ENCODE peak calls at places on chromosomes 11 and 22, in six cellular contexts. Q is glutamatergic neuron, I is HFFc6, L is LNCaP clone FGC, C is H9, P is neural progenitor cell. G is an unnamed sample.

GRCh38 chr22:38866399-38867123 is 5.5 kb downstream of the CBX6 start:
- DNase-seq in Q (peak), C (peak), L (no peak), P (peak), I (no peak), G (peak)

GRCh38 chr11:8105666-8106065 is 24.7 kb downstream of the TUB start:
- DNase-seq in C (no peak), L (peak), I (no peak), P (no peak), Q (no peak), G (no peak)

GRCh38 chr22:45580703-45581381 is 78.2 kb downstream of the FBLN1 start:
- DNase-seq in L (no peak), C (no peak), Q (no peak), P (no peak), I (no peak), G (no peak)

GRCh38 chr11:125372088-125372487 is 124.0 kb downstream of the FEZ1 start:
- DNase-seq in L (no peak), C (no peak), P (no peak), Q (no peak), I (no peak), G (no peak)

GRCh38 chr11:84264066-84264465 is 977.9 kb upstream of the CCDC90B start:
- DNase-seq in I (no peak), Q (no peak), P (no peak), L (no peak), C (no peak), G (no peak)

GRCh38 chr11:48154162-48154561 is 62.4 kb upstream of the OR4B1 start:
- DNase-seq in I (peak), L (no peak), Q (no peak), P (no peak), C (no peak), G (no peak)

GRCh38 chr11:128302425-128303186 is 284.8 kb downstream of the ETS1 start:
- DNase-seq in Q (no peak), I (no peak), L (no peak), P (no peak), C (no peak), G (no peak)

GRCh38 chr11:96161271-96162089 is 181.5 kb downstream of the MAML2 start:
- DNase-seq in P (no peak), L (no peak), C (no peak), Q (no peak), I (peak), G (no peak)

GRCh38 chr11:63918576-63919171 is 1.7 kb upstream of the RCOR2 start:
- DNase-seq in C (peak), I (no peak), P (peak), L (no peak), Q (peak), G (no peak)

GRCh38 chr11:5550440-5551095 is 2.2 kb upstream of the OR52H1 start:
- DNase-seq in Q (no peak), C (no peak), P (no peak), L (no peak), I (peak), G (no peak)

GRCh38 chr11:112221263-112221835 is 4.9 kb upstream of the PTS start:
- DNase-seq in C (no peak), P (no peak), L (peak), Q (no peak), I (no peak), G (no peak)

GRCh38 chr22:37224757-37225420 is 12.6 kb upstream of the SSTR3 start:
- DNase-seq in Q (no peak), I (no peak), P (no peak), L (no peak), C (no peak), G (no peak)

GRCh38 chr22:37226514-37226913 is 14.2 kb upstream of the SSTR3 start:
- DNase-seq in Q (no peak), L (no peak), I (no peak), C (no peak), P (no peak), G (no peak)

GRCh38 chr22:37226087-37226486 is 13.8 kb upstream of the SSTR3 start:
- DNase-seq in I (no peak), P (no peak), C (no peak), Q (no peak), L (no peak), G (no peak)

GRCh38 chr22:37223965-37224551 is 11.8 kb upstream of the SSTR3 start:
- DNase-seq in C (no peak), Q (no peak), I (no peak), L (no peak), P (no peak), G (no peak)

GRCh38 chr22:37225481-37225880 is 13.2 kb upstream of the SSTR3 start:
- DNase-seq in C (no peak), P (no peak), I (no peak), L (no peak), Q (no peak), G (no peak)
- TF ChIP-seq CTCF in C (peak), P (no peak), I (no peak), L (peak), Q (no peak), G (no peak)

DNA sequence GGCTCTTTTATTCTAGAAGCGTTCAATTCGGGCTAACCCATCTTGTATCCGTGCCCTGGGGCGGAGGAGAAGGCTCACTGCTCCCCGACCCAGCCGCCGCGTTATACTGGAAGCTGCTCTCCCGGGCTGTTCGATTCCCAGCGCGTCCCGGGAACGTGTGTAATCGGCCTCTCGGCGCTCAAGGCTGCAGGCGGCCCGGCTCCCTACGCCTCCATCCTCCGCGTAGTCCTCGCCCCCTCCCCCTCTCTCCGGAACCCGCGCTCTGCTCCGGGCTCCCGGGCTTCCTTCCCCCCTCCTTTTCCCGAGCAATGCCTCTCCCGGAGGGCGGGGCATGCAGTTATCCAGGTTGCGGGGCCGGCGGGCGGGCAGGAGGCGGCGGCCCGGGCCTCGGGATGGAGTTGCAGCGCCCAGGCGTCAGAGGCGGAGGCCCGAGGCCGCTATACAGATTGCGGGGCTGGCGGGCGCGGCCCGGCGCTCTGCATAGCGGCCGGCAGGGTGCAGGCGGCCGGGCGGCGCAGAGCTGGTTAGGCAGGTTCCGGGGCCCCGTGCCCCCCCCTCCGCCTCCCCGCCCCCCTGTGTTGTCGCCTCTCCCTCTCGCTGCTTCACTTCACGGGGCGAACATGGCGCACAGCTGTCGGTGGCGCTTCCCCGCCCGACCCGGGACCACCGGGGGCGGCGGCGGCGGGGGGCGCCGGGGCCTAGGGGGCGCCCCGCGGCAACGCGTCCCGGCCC is at the start of gene KMT2A:
- DNase-seq in Q (peak), C (peak), I (peak), P (peak), L (peak), G (peak)
- TF ChIP-seq CTCF in Q (no peak), C (no peak), I (peak), P (peak), L (no peak), G (no peak)

DNA sequence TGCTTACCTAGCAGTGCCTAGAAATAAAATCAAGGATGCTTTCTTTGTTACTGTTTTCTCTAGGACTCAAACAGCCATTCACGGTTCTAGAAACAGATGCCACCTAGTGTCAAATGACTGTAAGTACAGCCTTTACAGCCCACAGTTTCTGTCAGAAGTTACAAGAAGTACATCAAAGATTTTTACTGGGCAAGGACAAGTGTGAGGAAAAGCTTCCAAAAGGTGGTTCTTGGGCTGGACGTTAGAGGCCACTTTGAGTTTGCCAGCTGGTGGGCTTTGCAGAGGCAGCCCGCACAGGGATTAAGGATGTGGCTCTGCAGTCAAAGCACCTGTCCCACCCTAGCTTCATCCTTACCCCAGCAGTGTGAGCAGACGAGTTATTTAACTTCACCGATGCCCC is 6.9 kb downstream of the KMT5B start:
- DNase-seq in C (peak), L (peak), P (peak), I (peak), Q (no peak), G (peak)
- TF ChIP-seq CTCF in C (peak), L (peak), P (peak), I (peak), Q (peak), G (peak)

GRCh38 chr11:2270322-2271076 is at the start of gene ASCL2:
- DNase-seq in I (no peak), Q (no peak), L (no peak), C (peak), P (peak), G (peak)

GRCh38 chr11:2267871-2268825 is 2.2 kb downstream of the ASCL2 start:
- DNase-seq in C (peak), Q (no peak), L (no peak), I (no peak), P (no peak), G (no peak)

GRCh38 chr11:2271077-2271326 is 614 bp upstream of the ASCL2 start:
- DNase-seq in C (no peak), P (peak), L (no peak), Q (no peak), I (no peak), G (peak)

GRCh38 chr11:2268911-2269600 is 1.3 kb downstream of the ASCL2 start:
- DNase-seq in P (peak), I (no peak), L (no peak), Q (no peak), C (peak), G (no peak)

DNA sequence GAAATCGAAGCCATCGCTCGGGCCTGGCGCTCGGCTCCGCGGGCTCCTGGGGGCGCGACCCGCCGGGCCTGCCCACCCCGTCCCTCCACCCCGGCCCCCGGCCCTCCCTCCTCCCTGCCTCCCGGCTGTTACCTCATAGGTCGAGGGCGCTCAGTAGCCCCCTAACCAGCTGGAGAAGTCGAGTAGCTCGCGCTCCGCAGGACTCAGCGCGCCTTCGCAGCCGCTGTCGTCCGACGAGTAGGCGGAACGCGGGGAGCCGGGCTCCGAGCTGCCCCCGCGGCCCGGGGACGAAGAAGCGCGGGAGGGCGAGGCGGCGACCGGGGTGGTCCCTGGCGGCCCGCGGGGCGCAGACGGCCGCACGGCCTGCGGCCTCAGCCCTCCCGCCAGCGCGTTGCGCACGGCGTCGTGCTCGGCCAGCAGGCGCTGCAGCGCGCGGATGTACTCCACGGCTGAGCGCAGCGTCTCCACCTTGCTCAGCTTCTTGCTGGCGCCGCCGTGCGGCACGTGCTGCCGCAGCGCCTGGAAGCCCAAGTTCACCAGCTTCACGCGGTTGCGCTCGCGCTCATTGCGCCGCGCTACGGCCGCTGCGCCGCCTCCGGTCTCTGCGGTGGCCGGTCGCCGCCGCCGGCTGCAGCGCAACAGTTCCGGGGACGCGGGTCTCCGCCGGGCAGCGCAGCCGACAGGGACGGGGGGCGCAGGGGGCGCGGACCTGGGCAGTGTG is 627 bp downstream of the ASCL2 start:
- DNase-seq in C (peak), I (no peak), L (peak), Q (peak), P (peak), G (peak)
- TF ChIP-seq CTCF in C (peak), I (no peak), L (peak), Q (no peak), P (peak), G (peak)

GRCh38 chr11:62621567-62622470 is at the start of gene B3GAT3:
- DNase-seq in C (peak), Q (peak), P (peak), L (peak), I (peak), G (peak)
- TF ChIP-seq CTCF in C (no peak), Q (no peak), P (peak), L (no peak), I (peak), G (no peak)

DNA sequence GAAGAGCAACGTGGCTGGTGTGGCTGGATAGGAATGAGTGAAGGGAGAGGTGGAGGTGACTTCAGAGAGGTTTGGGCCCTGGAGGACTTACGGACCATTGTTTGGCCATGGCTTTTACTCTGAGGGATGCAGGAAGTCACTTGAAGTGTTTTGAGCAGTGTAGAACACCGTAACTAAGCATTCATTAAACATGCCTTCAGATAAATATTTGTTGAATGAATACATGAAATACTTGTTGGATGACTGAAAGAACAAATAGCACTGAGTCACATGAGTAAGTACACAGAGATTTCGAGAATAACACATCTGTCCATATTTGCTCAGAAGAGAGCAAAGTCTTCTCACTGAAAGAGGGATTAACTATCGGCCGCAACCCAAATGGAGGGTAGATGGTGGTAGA is 182.7 kb upstream of the SNX19 start:
- DNase-seq in C (no peak), P (no peak), I (peak), Q (no peak), L (no peak), G (no peak)
- TF ChIP-seq CTCF in C (no peak), P (no peak), I (no peak), Q (no peak), L (no peak), G (no peak)